ENCODE peak calls at places on chromosomes 4 and X, in five cellular contexts. U, Y, E, J and O are unnamed samples.

GRCh38 chr4:169348541-169348940 is 77.8 kb upstream of the SH3RF1 start:
- DNase-seq in E (no peak), U (no peak), J (no peak), Y (no peak), O (no peak)

GRCh38 chr4:42985971-42986370 is 93.5 kb downstream of the GRXCR1 start:
- DNase-seq in Y (no peak), E (no peak), J (no peak), U (no peak), O (no peak)

GRCh38 chr4:40656221-40656863 is 26.7 kb upstream of the RBM47 start:
- DNase-seq in J (no peak), E (no peak), U (no peak), Y (no peak), O (no peak)

GRCh38 chr4:68907788-68908700 is 43.6 kb downstream of the UGT2A3 start:
- DNase-seq in Y (no peak), J (no peak), U (no peak), E (no peak), O (no peak)

GRCh38 chr4:92234393-92235176 is 69.2 kb upstream of the GRID2 start:
- DNase-seq in U (no peak), E (no peak), J (no peak), Y (peak), O (no peak)

GRCh38 chrX:27966955-27967354 is 14.3 kb downstream of the DCAF8L1 start:
- DNase-seq in E (no peak), J (no peak), Y (no peak), U (no peak), O (no peak)

GRCh38 chr4:23038626-23039245 is 346.0 kb downstream of the GBA3 start:
- DNase-seq in E (no peak), U (no peak), J (no peak), Y (no peak), O (no peak)

GRCh38 chr4:6701371-6701770 is 7.7 kb downstream of the S100P start:
- DNase-seq in U (no peak), E (peak), J (no peak), Y (no peak), O (no peak)

GRCh38 chr4:37561803-37562207 is 124.4 kb downstream of the RELL1 start:
- DNase-seq in J (no peak), U (no peak), Y (no peak), E (no peak), O (no peak)

GRCh38 chrX:18146954-18147353 is 73.7 kb downstream of the BEND2 start:
- DNase-seq in Y (no peak), U (no peak), E (no peak), J (peak), O (no peak)

GRCh38 chr4:7554885-7555284 is 120.2 kb upstream of the PSAPL1 start:
- DNase-seq in E (no peak), Y (no peak), J (no peak), U (no peak), O (no peak)

GRCh38 chr4:56460085-56460484 is 7.3 kb upstream of the SRP72 start:
- DNase-seq in E (no peak), U (no peak), Y (no peak), J (no peak), O (no peak)

GRCh38 chr4:141999446-142000143 is 363.2 kb downstream of the IL15 start:
- DNase-seq in Y (no peak), U (no peak), J (no peak), E (no peak), O (no peak)

GRCh38 chr4:170400346-170400745 is 310.6 kb upstream of the AADAT start:
- DNase-seq in Y (no peak), J (no peak), E (no peak), U (no peak), O (no peak)

GRCh38 chrX:30858098-30858497 is 31.0 kb downstream of the TAB3 start:
- DNase-seq in U (no peak), J (no peak), E (no peak), Y (no peak), O (no peak)

GRCh38 chrX:45351478-45351877 is 150.8 kb upstream of the DIPK2B start:
- DNase-seq in E (no peak), J (no peak), U (no peak), Y (no peak), O (no peak)

GRCh38 chrX:25523574-25523973 is 507.8 kb upstream of the ARX start:
- DNase-seq in U (no peak), E (no peak), J (peak), Y (peak), O (no peak)

GRCh38 chr4:48027653-48028052 is 11.1 kb downstream of the NIPAL1 start:
- DNase-seq in J (no peak), E (no peak), U (no peak), Y (no peak), O (no peak)

GRCh38 chr4:159077702-159078495 is 25.0 kb upstream of the RAPGEF2 start:
- DNase-seq in Y (no peak), U (peak), J (no peak), E (no peak), O (no peak)

GRCh38 chrX:154355776-154356140 is 18.7 kb downstream of the FLNA start:
- DNase-seq in U (no peak), J (no peak), Y (no peak), E (no peak), O (no peak)

GRCh38 chrX:84737471-84737871 is 235.2 kb upstream of the HDX start:
- DNase-seq in U (no peak), Y (no peak), J (no peak), E (no peak), O (no peak)

GRCh38 chrX:20829665-20830481 is 544.3 kb upstream of the CNKSR2 start:
- DNase-seq in U (no peak), E (no peak), Y (no peak), J (no peak), O (no peak)

GRCh38 chr4:6452897-6453687 is 19.3 kb downstream of the PPP2R2C start:
- DNase-seq in U (no peak), J (no peak), Y (no peak), E (peak), O (no peak)

GRCh38 chrX:136531951-136532350 is at the start of gene VGLL1:
- DNase-seq in J (no peak), U (no peak), E (no peak), Y (no peak), O (no peak)

GRCh38 chr4:113080050-113080449 is 30.6 kb downstream of the ANK2 start:
- DNase-seq in U (no peak), J (no peak), E (no peak), Y (no peak), O (no peak)

GRCh38 chrX:136762820-136763452 is 17.8 kb downstream of the ARHGEF6 start:
- DNase-seq in U (no peak), E (no peak), Y (no peak), J (no peak), O (no peak)

GRCh38 chrX:134883134-134883700 is 107.6 kb upstream of the SMIM10 start:
- DNase-seq in Y (no peak), U (no peak), E (no peak), J (no peak), O (no peak)

GRCh38 chr4:73613130-73613529 is 7.1 kb downstream of the RASSF6 start:
- DNase-seq in Y (no peak), E (no peak), J (no peak), U (no peak), O (no peak)

GRCh38 chr4:152234571-152234970 is 301.3 kb downstream of the FBXW7 start:
- DNase-seq in U (no peak), J (no peak), Y (no peak), E (no peak), O (no peak)

GRCh38 chr4:122739174-122739573 is 6.7 kb downstream of the BBS12 start:
- DNase-seq in Y (no peak), U (no peak), E (no peak), J (no peak), O (no peak)

GRCh38 chr4:127828121-127828520 is 46.0 kb downstream of the HSPA4L start:
- DNase-seq in U (no peak), E (no peak), J (no peak), Y (no peak), O (no peak)

GRCh38 chrX:97039363-97040029 is 155.8 kb downstream of the RPA4 start:
- DNase-seq in Y (no peak), U (no peak), E (no peak), J (peak), O (no peak)

GRCh38 chrX:17931855-17932254 is 70.8 kb upstream of the RAI2 start:
- DNase-seq in J (no peak), E (no peak), Y (no peak), U (no peak), O (no peak)

GRCh38 chr4:181281451-181281850 is 961.8 kb upstream of the TENM3 start:
- DNase-seq in Y (no peak), J (no peak), U (no peak), E (no peak), O (no peak)

GRCh38 chr4:128768373-128768996 is 41.0 kb upstream of the JADE1 start:
- DNase-seq in Y (no peak), U (no peak), J (peak), E (no peak), O (no peak)

GRCh38 chr4:6263541-6264540 is 5.8 kb upstream of the WFS1 start:
- DNase-seq in U (no peak), J (peak), Y (no peak), E (peak), O (no peak)

GRCh38 chr4:187236491-187236890 is 512.8 kb upstream of the FAT1 start:
- DNase-seq in J (no peak), Y (no peak), U (no peak), E (no peak), O (no peak)

GRCh38 chr4:100823066-100823992 is 305.5 kb upstream of the EMCN start:
- DNase-seq in J (no peak), U (no peak), E (no peak), Y (peak), O (no peak)

GRCh38 chrX:140504371-140505324 is at the start of gene SOX3:
- DNase-seq in Y (no peak), U (no peak), E (no peak), J (no peak), O (no peak)
- H3K4me3 ChIP-seq in Y (no peak), U (peak), E (no peak), J (no peak), O (no peak)

GRCh38 chrX:16819634-16820033 is 33.4 kb downstream of the TXLNG start:
- DNase-seq in E (no peak), J (no peak), U (no peak), Y (no peak), O (no peak)
- TF ChIP-seq CTCF in E (no peak), J (no peak), U (no peak), Y (no peak), O (no peak)

GRCh38 chr4:2862528-2862927 is 18.9 kb downstream of the ADD1 start:
- DNase-seq in Y (peak), U (no peak), J (peak), E (no peak), O (no peak)

GRCh38 chr4:2859514-2859913 is 15.9 kb downstream of the ADD1 start:
- DNase-seq in J (no peak), U (no peak), Y (no peak), E (no peak), O (no peak)

GRCh38 chr4:2858451-2859217 is 15.0 kb downstream of the ADD1 start:
- DNase-seq in Y (no peak), J (peak), E (no peak), U (no peak), O (no peak)

GRCh38 chr4:2861631-2862436 is 18.2 kb downstream of the ADD1 start:
- DNase-seq in E (no peak), J (no peak), U (no peak), Y (no peak), O (no peak)

DNA sequence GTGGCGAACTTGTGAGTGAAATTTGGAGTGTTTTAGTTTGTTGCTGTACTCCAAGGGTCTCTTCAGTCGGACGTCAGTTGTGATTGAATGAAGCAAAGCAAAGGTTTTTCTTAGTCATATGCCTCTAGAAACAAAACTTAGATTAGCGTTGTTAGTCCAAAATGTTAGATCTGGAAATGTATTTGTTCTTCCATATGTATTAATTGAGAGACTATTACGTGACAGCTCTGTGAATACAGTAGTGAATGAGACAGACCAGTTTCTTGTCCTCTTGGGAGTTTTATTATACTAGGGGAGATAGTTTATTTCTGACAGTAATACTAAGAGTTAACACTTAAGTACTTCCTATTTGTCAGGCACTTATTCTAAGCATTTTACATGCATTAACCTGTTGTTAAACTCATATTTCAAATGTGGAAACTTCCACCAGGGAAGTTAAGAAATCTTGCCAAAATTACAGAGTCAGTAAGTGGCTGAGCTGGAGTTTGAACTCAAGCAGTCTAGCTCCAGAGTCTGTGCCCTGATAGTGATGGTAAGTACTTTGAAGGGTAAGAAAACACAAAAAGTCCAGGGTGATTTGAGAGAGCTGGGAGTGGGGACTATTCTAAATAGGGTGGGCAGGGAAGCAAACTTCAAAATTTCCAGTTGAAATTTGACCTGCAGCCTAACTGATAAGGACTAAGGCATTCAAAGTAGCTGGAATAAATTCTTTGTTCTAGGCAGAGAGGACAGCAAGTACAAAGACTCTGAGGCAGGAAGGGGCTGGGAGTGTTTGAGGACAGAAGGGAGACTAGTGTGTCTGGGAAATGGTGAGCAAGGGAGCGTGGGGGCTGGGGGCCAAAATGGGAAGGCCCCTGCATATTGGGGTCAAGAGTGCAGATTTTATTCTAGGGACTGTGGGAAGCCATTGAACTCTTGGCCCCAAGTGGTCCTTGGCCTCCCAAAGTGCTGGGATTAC is 17.0 kb downstream of the ADD1 start:
- DNase-seq in U (no peak), J (peak), Y (no peak), E (no peak), O (no peak)
- TF ChIP-seq POLR2A in U (no peak), J (no peak), Y (no peak), E (no peak), O (no peak)

GRCh38 chr4:76688737-76689078 is 209.2 kb downstream of the SOWAHB start:
- DNase-seq in U (no peak), E (no peak), J (no peak), Y (no peak), O (no peak)

GRCh38 chr4:76689079-76689817 is 208.7 kb downstream of the SOWAHB start:
- DNase-seq in Y (peak), E (peak), J (peak), U (peak), O (no peak)

GRCh38 chr4:76690091-76690905 is 207.6 kb downstream of the SOWAHB start:
- DNase-seq in E (no peak), Y (no peak), J (no peak), U (no peak), O (no peak)

GRCh38 chr4:76690906-76691275 is 207.1 kb downstream of the SOWAHB start:
- DNase-seq in J (no peak), Y (no peak), E (no peak), U (no peak), O (no peak)

GRCh38 chr4:76687730-76688441 is 210.1 kb downstream of the SOWAHB start:
- DNase-seq in U (no peak), E (no peak), Y (no peak), J (no peak), O (no peak)
- H3K4me3 ChIP-seq in U (no peak), E (no peak), Y (no peak), J (no peak), O (no peak)